ENCODE peak calls at places on chromosomes 16 and 17, in ten cellular contexts. L is GM23338; H is dorsolateral prefrontal cortex; Y is CD8-positive, alpha-beta memory T cell; Z is stimulated activated CD8-positive, alpha-beta memory T cell treated with anti-CD3 and anti-CD28 coated beads, Interleukin-12 subunit alpha, Interleukin-12 subunit beta, amount 100 ng/mL, for 4 hours; W is non-pigmented ciliary epithelial cell; B is renal cortical epithelial cell; U is T-helper 2 cell; F is kidney tubule cell; T is right lobe of liver. O is an unnamed sample.
A peak's percentile ranks its signal among the peaks of the same experiment; 100 is the strongest.

GRCh38 chr16:84175351-84176081 is 11.3 kb downstream of the TAF1C start:
- DNase-seq in B (peak; percentile 44), Z (no peak), U (no peak), T (no peak), L (peak; percentile 76), F (peak; percentile 52), W (no peak), H (peak; percentile 31), Y (peak; percentile 36), O (peak; percentile 39)

GRCh38 chr17:29597361-29598172 is 4.6 kb downstream of the ANKRD13B start:
- DNase-seq in H (no peak), W (no peak), F (no peak), Z (no peak), T (peak; percentile 14), Y (no peak), U (no peak), B (no peak), L (peak; percentile 70), O (no peak)

GRCh38 chr16:71637398-71637797 is 11.4 kb downstream of the MARVELD3 start:
- DNase-seq in U (no peak), W (peak; percentile 88), B (no peak), F (no peak), L (peak; percentile 69), T (no peak), H (no peak), Z (no peak), Y (no peak), O (no peak)

GRCh38 chr16:75256871-75257343 is 5.5 kb upstream of the BCAR1 start:
- DNase-seq in H (no peak), T (no peak), B (no peak), Z (no peak), W (no peak), F (no peak), Y (no peak), U (no peak), L (no peak), O (no peak)

GRCh38 chr17:76997981-76998531 is 129.9 kb downstream of the MGAT5B start:
- DNase-seq in Z (peak; percentile 2), B (peak; percentile 15), F (no peak), T (no peak), U (no peak), H (no peak), Y (peak; percentile 77), L (no peak), W (no peak), O (peak; percentile 31)

GRCh38 chr16:5054876-5055865 is 10.6 kb downstream of the C16orf89 start:
- DNase-seq in B (no peak), L (no peak), H (no peak), T (no peak), Y (no peak), U (no peak), W (no peak), F (no peak), Z (no peak), O (no peak)

GRCh38 chr17:41133880-41134735 is 6.2 kb downstream of the KRTAP4-6 start:
- DNase-seq in U (no peak), F (peak; percentile 52), B (no peak), L (no peak), Z (no peak), Y (peak; percentile 25), T (no peak), W (no peak), H (no peak), O (no peak)

GRCh38 chr17:17682293-17682736 is 1.1 kb downstream of the RAI1 start:
- DNase-seq in W (no peak), H (peak; percentile 23), B (no peak), T (peak; percentile 75), F (peak; percentile 64), Z (peak; percentile 51), U (no peak), L (no peak), Y (no peak), O (peak; percentile 53)

GRCh38 chr16:81012974-81013373 is 6.0 kb downstream of the CENPN start:
- DNase-seq in U (no peak), Y (no peak), T (no peak), F (no peak), L (no peak), Z (no peak), B (no peak), H (no peak), W (no peak), O (no peak)

GRCh38 chr17:82943339-82943738 is 103.5 kb upstream of the ZNF750 start:
- DNase-seq in U (no peak), Z (no peak), F (no peak), Y (no peak), B (no peak), W (no peak), T (peak; percentile 5), H (no peak), L (no peak), O (no peak)

GRCh38 chr17:21313320-21313719 is 28.8 kb downstream of the MAP2K3 start:
- DNase-seq in F (no peak), W (no peak), U (no peak), Z (no peak), Y (no peak), B (no peak), H (no peak), T (no peak), L (no peak), O (no peak)

GRCh38 chr16:78430281-78430680 is 330.8 kb downstream of the WWOX start:
- DNase-seq in F (no peak), W (no peak), H (no peak), Z (no peak), Y (no peak), B (no peak), L (no peak), U (no peak), T (no peak), O (no peak)

GRCh38 chr17:27352481-27353460 is 58.9 kb downstream of the WSB1 start:
- DNase-seq in Z (no peak), H (no peak), W (no peak), T (no peak), U (no peak), F (peak; percentile 8), Y (no peak), B (no peak), L (no peak), O (no peak)

GRCh38 chr17:14741516-14741915 is 440.6 kb downstream of the HS3ST3B1 start:
- DNase-seq in U (no peak), L (no peak), F (peak; percentile 2), Y (no peak), W (no peak), Z (no peak), T (no peak), H (no peak), B (no peak), O (no peak)

GRCh38 chr16:1787322-1788094 is 4.7 kb downstream of the NUBP2 start:
- DNase-seq in T (no peak), W (no peak), L (no peak), F (no peak), Y (no peak), Z (no peak), H (no peak), U (no peak), B (no peak), O (no peak)

GRCh38 chr17:7435676-7436555 is 681 bp downstream of the TMEM102 start:
- DNase-seq in Z (peak; percentile 41), H (no peak), B (peak; percentile 28), Y (no peak), U (peak; percentile 26), L (peak; percentile 80), F (peak; percentile 63), T (peak; percentile 58), W (no peak), O (peak; percentile 41)

GRCh38 chr17:59572301-59572924 is 7.0 kb downstream of the DHX40 start:
- DNase-seq in L (no peak), Z (no peak), F (no peak), B (peak; percentile 56), Y (no peak), T (no peak), U (no peak), W (no peak), H (no peak), O (no peak)

GRCh38 chr16:694187-694862 is 4.1 kb upstream of the WDR24 start:
- DNase-seq in L (peak; percentile 68), F (no peak), H (no peak), U (no peak), Z (no peak), Y (no peak), B (no peak), W (no peak), T (no peak), O (no peak)

O was measured in T-helper 1 cell.